ENCODE peak calls at places on chromosomes 2 and 18, in ten cellular contexts. M is dorsolateral prefrontal cortex; F is GM12878; U is hepatocyte; B is GM23338; T is H1; H is ovary; L is endodermal cell; O is tibial nerve; P is CD8-positive, alpha-beta memory T cell. V is an unnamed sample.

GRCh38 chr2:77054938-77055337 is 467.2 kb downstream of the LRRTM4 start:
- DNase-seq in H (no peak), L (peak; percentile 81), F (no peak), O (no peak), M (no peak), T (peak; percentile 7), U (peak; percentile 29), B (peak; percentile 68), P (no peak), V (no peak)

GRCh38 chr2:67255933-67256615 is 141.1 kb upstream of the ETAA1 start:
- DNase-seq in P (no peak), O (no peak), H (no peak), B (no peak), T (no peak), M (no peak), L (no peak), F (no peak), U (no peak), V (no peak)

GRCh38 chr2:179861027-179861776 is at the start of gene ZNF385B:
- DNase-seq in L (peak; percentile 83), O (no peak), B (peak; percentile 74), H (peak; percentile 29), P (no peak), U (peak; percentile 49), F (no peak), T (peak; percentile 15), M (peak; percentile 40), V (no peak)

GRCh38 chr18:6962571-6963451 is 154.8 kb downstream of the LAMA1 start:
- DNase-seq in F (no peak), H (no peak), O (no peak), P (no peak), M (no peak), B (no peak), T (no peak), U (no peak), L (no peak), V (no peak)

GRCh38 chr18:49725809-49726514 is 87.4 kb downstream of the ACAA2 start:
- DNase-seq in P (no peak), H (peak; percentile 59), O (peak; percentile 60), T (peak; percentile 51), L (peak; percentile 96), F (no peak), U (peak; percentile 89), M (no peak), B (peak; percentile 83), V (no peak)

GRCh38 chr2:133579295-133579694 is 11.0 kb upstream of the NCKAP5 start:
- DNase-seq in T (no peak), M (no peak), F (no peak), O (peak; percentile 37), L (no peak), P (no peak), H (no peak), U (no peak), B (no peak), V (no peak)

GRCh38 chr2:10541081-10541480 is 93.0 kb upstream of the ODC1 start:
- DNase-seq in M (no peak), T (no peak), B (no peak), H (no peak), O (no peak), U (no peak), F (no peak), L (no peak), P (no peak), V (no peak)

GRCh38 chr2:32748158-32748557 is 120.3 kb downstream of the TTC27 start:
- DNase-seq in H (no peak), L (no peak), B (no peak), P (no peak), F (no peak), M (no peak), U (no peak), T (no peak), O (no peak), V (no peak)

GRCh38 chr18:12882416-12882815 is 1.6 kb downstream of the PTPN2 start:
- DNase-seq in F (no peak), M (no peak), U (no peak), L (no peak), O (no peak), B (no peak), H (no peak), T (no peak), P (no peak), V (no peak)

GRCh38 chr2:74425523-74425922 is 4.0 kb downstream of the WDR54 start:
- DNase-seq in P (no peak), F (no peak), U (peak; percentile 52), O (no peak), M (no peak), H (no peak), L (no peak), B (no peak), T (no peak), V (no peak)

GRCh38 chr2:74423226-74424095 is 1.9 kb downstream of the WDR54 start:
- DNase-seq in L (no peak), T (no peak), H (no peak), B (no peak), O (no peak), U (no peak), M (no peak), F (no peak), P (no peak), V (no peak)

GRCh38 chr2:74426181-74426758 is 4.7 kb downstream of the WDR54 start:
- DNase-seq in M (no peak), B (no peak), F (no peak), T (no peak), H (no peak), L (peak; percentile 82), U (no peak), P (no peak), O (no peak), V (no peak)

GRCh38 chr2:74424139-74424992 is 2.8 kb downstream of the WDR54 start:
- DNase-seq in H (no peak), U (no peak), F (no peak), L (no peak), T (no peak), M (no peak), B (no peak), P (no peak), O (no peak), V (no peak)

DNA sequence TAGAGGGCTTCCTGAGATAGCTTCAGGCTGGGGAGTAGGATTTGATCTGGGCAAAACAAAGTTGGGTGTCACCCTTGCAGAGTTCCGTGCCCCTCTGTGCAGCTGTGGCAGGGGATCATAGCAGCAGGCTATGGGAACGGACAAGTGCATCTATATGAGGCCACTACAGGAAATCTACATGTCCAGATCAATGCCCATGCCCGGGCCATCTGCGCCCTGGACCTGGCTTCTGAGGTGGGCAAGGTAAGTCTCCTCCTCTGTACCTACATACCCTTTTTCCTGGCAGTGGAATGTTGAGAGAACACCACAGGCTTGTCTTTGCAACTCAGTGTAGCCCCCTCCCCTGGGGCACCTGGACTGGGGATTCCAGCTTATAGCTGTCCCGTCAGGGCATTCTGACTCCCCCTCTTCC is 3.5 kb downstream of the WDR54 start:
- DNase-seq in L (no peak), F (no peak), M (no peak), U (no peak), O (no peak), B (no peak), H (no peak), T (no peak), P (no peak), V (no peak)
- H3K27ac ChIP-seq in L (no peak overlapping the region), F (no peak overlapping the region), M (peak overlapping the region; percentile 3), U (peak overlapping the region; percentile 60), O (no peak overlapping the region), B (peak overlapping the region; percentile 32), H (no peak overlapping the region), T (no peak overlapping the region), P (no peak overlapping the region), V (no peak overlapping the region)

DNA sequence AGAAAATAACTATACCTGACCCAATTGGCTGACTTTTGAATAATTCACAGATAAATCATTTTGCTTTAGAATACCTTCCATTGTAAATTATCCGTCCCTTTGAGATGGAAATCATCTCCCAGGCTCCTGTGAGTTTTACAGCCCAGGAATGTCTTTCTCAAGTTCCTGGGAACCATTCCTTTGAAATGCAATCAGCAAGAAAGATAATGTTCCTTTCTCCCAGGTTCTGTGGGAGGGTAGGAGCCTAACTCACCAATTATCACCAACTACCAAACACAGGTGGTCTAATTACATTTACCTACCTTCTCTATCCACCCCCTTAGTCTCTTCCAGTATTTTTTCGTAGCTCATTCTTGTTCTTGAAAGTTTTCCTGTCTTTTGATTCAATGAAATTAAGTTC is 1016.0 kb downstream of the SOCS6 start:
- DNase-seq in M (no peak), T (no peak), O (no peak), B (no peak), L (peak; percentile 63), U (no peak), F (no peak), H (no peak), P (no peak), V (no peak)
- H3K27ac ChIP-seq in M (no peak overlapping the region), T (no peak overlapping the region), O (no peak overlapping the region), B (no peak overlapping the region), L (no peak overlapping the region), U (no peak overlapping the region), F (no peak overlapping the region), H (no peak overlapping the region), P (no peak overlapping the region), V (no peak overlapping the region)

GRCh38 chr2:54757496-54757895 is 34.0 kb downstream of the EML6 start:
- DNase-seq in T (no peak), B (peak; percentile 54), O (no peak), H (no peak), M (peak; percentile 36), F (no peak), U (peak; percentile 34), L (peak; percentile 62), P (no peak), V (no peak)
- H3K27ac ChIP-seq in T (no peak overlapping the region), B (no peak overlapping the region), O (no peak overlapping the region), H (no peak overlapping the region), M (no peak overlapping the region), F (no peak overlapping the region), U (no peak overlapping the region), L (no peak overlapping the region), P (no peak overlapping the region), V (no peak overlapping the region)

DNA sequence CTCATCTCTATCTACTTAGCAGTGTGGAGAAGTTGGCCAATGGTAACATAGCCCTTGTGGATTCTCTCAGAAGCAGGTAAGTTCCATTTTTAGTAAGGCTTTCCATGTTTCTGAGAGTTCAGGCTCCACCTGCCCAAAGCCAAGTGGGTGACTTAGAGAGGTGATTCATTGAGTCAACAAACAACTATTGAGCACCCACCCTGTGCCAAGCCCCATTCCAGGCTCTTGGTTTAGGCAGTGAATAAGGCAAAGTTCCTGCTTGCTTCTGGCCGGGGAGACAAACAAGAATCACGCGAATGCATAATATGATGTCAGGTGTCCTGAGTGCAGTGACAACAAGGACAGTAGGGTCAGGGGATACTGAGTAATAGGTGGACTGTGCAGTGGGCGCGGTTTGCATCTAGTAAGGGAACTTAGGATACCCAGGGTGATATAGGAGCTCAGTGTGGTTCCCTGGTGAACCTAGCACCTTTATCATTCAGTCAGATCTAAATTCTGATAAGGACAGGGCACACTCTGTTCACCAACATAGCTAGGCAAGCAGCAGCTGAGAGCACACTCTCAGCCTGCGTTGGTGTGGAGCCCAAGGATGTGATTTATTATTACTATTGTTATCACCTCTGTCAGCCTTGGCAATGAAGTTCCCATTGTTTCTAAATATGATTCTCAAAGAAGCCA is 31.7 kb upstream of the KCTD1 start:
- DNase-seq in T (no peak), U (peak; percentile 25), H (no peak), F (no peak), P (no peak), L (no peak), B (no peak), O (no peak), M (no peak), V (no peak)
- H3K27ac ChIP-seq in T (no peak overlapping the region), U (no peak overlapping the region), H (no peak overlapping the region), F (no peak overlapping the region), P (no peak overlapping the region), L (no peak overlapping the region), B (no peak overlapping the region), O (no peak overlapping the region), M (no peak overlapping the region), V (no peak overlapping the region)

V was measured in coronary artery.